ENCODE peak calls at places on chromosome 10, in five cellular contexts. H is cerebellum, K is Calu3, W is endodermal cell, P is progenitor cell of endocrine pancreas. Q is an unnamed sample.

GRCh38 chr10:71234970-71235681 is 22.8 kb downstream of the UNC5B start:
- DNase-seq in H (no peak), K (no peak), W (no peak), P (no peak), Q (no peak)

GRCh38 chr10:7014721-7015120 is 396.1 kb downstream of the SFMBT2 start:
- DNase-seq in H (no peak), K (no peak), W (no peak), P (no peak), Q (no peak)

GRCh38 chr10:63337455-63338251 is 128.1 kb downstream of the JMJD1C start:
- DNase-seq in H (no peak), K (no peak), W (no peak), P (no peak), Q (no peak)

GRCh38 chr10:122132882-122133634 is 138.0 kb upstream of the BTBD16 start:
- DNase-seq in H (no peak), K (no peak), W (no peak), P (no peak), Q (no peak)

GRCh38 chr10:489335-489734 is 200.1 kb downstream of the DIP2C start:
- DNase-seq in H (no peak), K (no peak), W (no peak), P (no peak), Q (no peak)

GRCh38 chr10:219731-220472 is 84.6 kb downstream of the ZMYND11 start:
- DNase-seq in H (no peak), K (no peak), W (no peak), P (no peak), Q (no peak)

GRCh38 chr10:69731184-69731583 is 70.5 kb upstream of the COL13A1 start:
- DNase-seq in H (no peak), K (no peak), W (peak), P (no peak), Q (no peak)

GRCh38 chr10:101570764-101571572 is 17.1 kb downstream of the POLL start:
- DNase-seq in H (peak), K (no peak), W (no peak), P (no peak), Q (no peak)

GRCh38 chr10:88187472-88187871 is 324.0 kb downstream of the PTEN start:
- DNase-seq in H (no peak), K (no peak), W (no peak), P (no peak), Q (no peak)

GRCh38 chr10:18424200-18424599 is 227.2 kb downstream of the NSUN6 start:
- DNase-seq in H (no peak), K (no peak), W (peak), P (no peak), Q (no peak)

GRCh38 chr10:33022090-33022489 is 64.1 kb upstream of the ITGB1 start:
- DNase-seq in H (no peak), K (no peak), W (no peak), P (no peak), Q (no peak)

GRCh38 chr10:13998090-13998838 is 332.5 kb downstream of the FRMD4A start:
- DNase-seq in H (no peak), K (no peak), W (no peak), P (no peak), Q (no peak)

GRCh38 chr10:20768849-20769248 is 128.3 kb downstream of the NEBL start:
- DNase-seq in H (no peak), K (no peak), W (no peak), P (no peak), Q (no peak)

Q was measured in HepG2.